ENCODE peak calls at places on chromosome 17, in six cellular contexts. N is germinal center, W is fibroblast of lung, Q is dermis blood vessel endothelial cell, F is AG09319, X is NCI-H1694 treated with DMSO at 0.1 percent for 48 hours. K is an unnamed sample.

GRCh38 chr17:15398736-15399331 is 57.4 kb upstream of the TEKT3 start:
- DNase-seq in X (no peak), N (no peak), Q (peak), F (no peak), W (peak), K (no peak)

GRCh38 chr17:66836063-66837005 is 1.4 kb downstream of the CACNG5 start:
- DNase-seq in F (no peak), N (no peak), X (no peak), Q (no peak), W (no peak), K (no peak)

GRCh38 chr17:67246648-67247415 is 1.8 kb upstream of the HELZ start:
- DNase-seq in Q (peak), N (peak), F (no peak), W (peak), X (no peak), K (no peak)

GRCh38 chr17:60887607-60888028 is 210.0 kb downstream of the BCAS3 start:
- DNase-seq in N (no peak), Q (no peak), F (no peak), X (peak), W (no peak), K (no peak)

GRCh38 chr17:49363251-49363650 is 1.2 kb upstream of the ZNF652 start:
- DNase-seq in W (no peak), X (no peak), F (no peak), N (no peak), Q (no peak), K (no peak)

GRCh38 chr17:17774009-17774881 is 62.5 kb downstream of the SREBF1 start:
- DNase-seq in F (no peak), Q (peak), X (no peak), W (peak), N (no peak), K (no peak)

GRCh38 chr17:17469996-17470395 is 6.8 kb upstream of the MED9 start:
- DNase-seq in N (no peak), Q (no peak), W (no peak), F (no peak), X (no peak), K (no peak)

GRCh38 chr17:80956321-80957190 is 35.1 kb upstream of the CHMP6 start:
- DNase-seq in F (no peak), X (no peak), N (no peak), W (no peak), Q (no peak), K (no peak)

GRCh38 chr17:39717660-39718059 is 12.7 kb downstream of the MIEN1 start:
- DNase-seq in W (no peak), Q (no peak), N (no peak), F (no peak), X (no peak), K (no peak)

GRCh38 chr17:78774456-78774855 is 7.6 kb downstream of the CYTH1 start:
- DNase-seq in F (no peak), Q (no peak), W (no peak), N (no peak), X (no peak), K (no peak)

GRCh38 chr17:63434951-63435571 is 11.0 kb downstream of the CYB561 start:
- DNase-seq in X (peak), W (peak), N (no peak), Q (peak), F (no peak), K (no peak)

GRCh38 chr17:17789410-17789809 is 47.4 kb downstream of the SREBF1 start:
- DNase-seq in X (no peak), Q (no peak), N (no peak), W (no peak), F (no peak), K (no peak)

GRCh38 chr17:16940116-16940881 is 31.6 kb downstream of the TNFRSF13B start:
- DNase-seq in X (no peak), W (no peak), F (no peak), N (no peak), Q (no peak), K (no peak)

GRCh38 chr17:50601789-50602375 is 32.8 kb upstream of the ABCC3 start:
- DNase-seq in X (no peak), N (no peak), W (no peak), F (no peak), Q (no peak), K (no peak)

GRCh38 chr17:11589706-11590105 is 8.6 kb upstream of the DNAH9 start:
- DNase-seq in N (no peak), F (no peak), Q (no peak), W (no peak), X (no peak), K (no peak)

K was measured in AG04450.